ENCODE peak calls at places on chromosomes 4 and X, in eight cellular contexts. F, V, Z, O, L, M, Q and S are unnamed samples.

GRCh38 chrX:633043-633654 is 2.6 kb downstream of the SHOX start:
- DNase-seq in F (no peak), V (peak), Z (no peak), O (no peak), L (no peak), M (no peak), Q (no peak), S (no peak)

GRCh38 chr4:21697583-21697982 is 251.0 kb downstream of the KCNIP4 start:
- DNase-seq in F (peak), V (peak), Z (peak), O (peak), L (peak), M (peak), Q (no peak), S (peak)

GRCh38 chrX:150012647-150013046 is 74.4 kb upstream of the EOLA2 start:
- DNase-seq in F (peak), V (no peak), Z (no peak), O (no peak), L (no peak), M (no peak), Q (no peak), S (peak)

GRCh38 chrX:18194688-18195087 is 26.0 kb downstream of the BEND2 start:
- DNase-seq in F (no peak), V (no peak), Z (no peak), O (no peak), L (no peak), M (no peak), Q (no peak), S (no peak)

GRCh38 chr4:51995647-51996046 is 24.5 kb downstream of the LRRC66 start:
- DNase-seq in F (no peak), V (peak), Z (peak), O (no peak), L (no peak), M (no peak), Q (no peak), S (no peak)

GRCh38 chrX:34654939-34655338 is 2.1 kb downstream of the TMEM47 start:
- DNase-seq in F (peak), V (peak), Z (peak), O (no peak), L (no peak), M (no peak), Q (no peak), S (no peak)

GRCh38 chr4:10384974-10385373 is 72.3 kb downstream of the ZNF518B start:
- DNase-seq in F (no peak), V (no peak), Z (no peak), O (no peak), L (no peak), M (no peak), Q (no peak), S (no peak)

GRCh38 chrX:76109654-76110053 is 63.2 kb upstream of the PBDC1 start:
- DNase-seq in F (no peak), V (no peak), Z (peak), O (no peak), L (no peak), M (no peak), Q (no peak), S (no peak)

GRCh38 chr4:185933078-185933581 is 121.1 kb upstream of the SORBS2 start:
- DNase-seq in F (peak), V (no peak), Z (no peak), O (no peak), L (peak), M (no peak), Q (no peak), S (peak)

GRCh38 chr4:74109894-74110605 is 11.1 kb upstream of the CXCL2 start:
- DNase-seq in F (peak), V (no peak), Z (no peak), O (no peak), L (peak), M (no peak), Q (peak), S (peak)

GRCh38 chr4:55884093-55884850 is 30.8 kb downstream of the EXOC1 start:
- DNase-seq in F (no peak), V (peak), Z (no peak), O (peak), L (no peak), M (no peak), Q (no peak), S (no peak)
- H3K4me2 ChIP-seq in F (no peak), V (peak), Z (no peak), O (no peak), L (no peak), M (no peak), Q (no peak), S (no peak)

GRCh38 chr4:5276475-5277045 is 225.3 kb downstream of the STK32B start:
- DNase-seq in F (no peak), V (no peak), Z (no peak), O (no peak), L (no peak), M (no peak), Q (no peak), S (no peak)
- H3K4me2 ChIP-seq in F (no peak), V (no peak), Z (no peak), O (no peak), L (no peak), M (no peak), Q (no peak), S (no peak)

DNA sequence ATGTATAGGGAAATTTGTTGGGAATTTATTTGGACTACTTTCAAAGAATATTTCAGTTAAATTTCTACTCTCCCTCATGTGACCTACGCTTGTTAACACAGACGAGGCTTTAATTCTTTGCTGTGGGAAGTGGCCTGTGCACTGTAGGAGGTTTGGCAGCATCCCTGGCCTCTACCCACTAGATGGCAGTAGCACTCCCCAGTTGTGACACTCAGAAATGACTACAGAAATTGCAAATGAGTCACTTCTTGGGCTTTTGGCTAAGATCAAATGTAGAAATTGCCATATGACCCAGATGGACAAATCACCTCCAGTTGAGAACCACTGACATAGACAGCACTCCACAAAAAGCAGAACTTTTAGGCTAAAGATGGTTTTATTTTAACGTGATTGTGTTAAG is 22.1 kb downstream of the PIR start:
- DNase-seq in F (peak), V (peak), Z (peak), O (no peak), L (peak), M (peak), Q (no peak), S (peak)
- H3K4me2 ChIP-seq in F (no peak), V (no peak), Z (no peak), O (no peak), L (no peak), M (no peak), Q (no peak), S (no peak)

GRCh38 chr4:173218411-173219125 is 50.0 kb downstream of the GALNT7 start:
- DNase-seq in F (peak), V (no peak), Z (no peak), O (no peak), L (peak), M (no peak), Q (no peak), S (peak)
- H3K4me2 ChIP-seq in F (no peak), V (no peak), Z (peak), O (no peak), L (peak), M (no peak), Q (no peak), S (peak)

DNA sequence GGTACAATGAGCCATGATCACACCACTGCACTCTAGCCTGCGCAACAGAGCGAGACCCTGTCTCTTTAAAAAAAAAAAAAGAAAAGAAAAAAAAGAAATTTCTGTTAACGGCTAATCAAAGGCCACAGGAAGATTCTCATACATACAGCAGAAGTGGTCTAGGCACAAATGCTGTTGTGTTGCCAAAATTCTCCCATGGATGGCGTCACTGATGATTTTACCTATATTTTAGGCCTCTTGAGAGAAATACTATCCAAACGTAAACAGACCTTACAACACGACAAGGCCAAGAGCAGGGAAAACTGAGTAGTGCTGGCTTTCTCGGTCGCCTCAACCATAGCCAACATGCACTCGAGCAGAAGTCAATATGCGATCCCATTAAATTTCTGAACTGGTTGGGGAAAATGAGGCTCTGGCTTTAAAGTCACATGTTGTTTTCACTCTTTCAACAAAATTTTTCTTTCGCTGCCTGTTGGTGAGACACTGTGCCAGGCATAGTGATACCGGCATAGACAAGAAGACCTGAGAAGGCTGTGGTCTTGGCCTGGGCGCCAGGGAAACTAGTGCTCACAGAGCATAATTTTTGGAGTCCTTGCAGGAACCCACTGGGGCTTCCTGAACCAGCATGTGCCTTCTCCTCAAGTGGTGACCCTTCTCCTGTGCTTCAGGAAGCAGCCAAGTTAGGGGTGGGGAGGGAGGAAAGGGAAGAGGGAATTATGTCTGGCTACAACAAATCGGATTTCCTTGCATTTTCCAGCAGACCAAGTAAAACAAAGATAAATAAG is 20.6 kb downstream of the SH3KBP1 start:
- DNase-seq in F (no peak), V (no peak), Z (no peak), O (no peak), L (no peak), M (no peak), Q (no peak), S (no peak)
- H3K4me2 ChIP-seq in F (no peak), V (no peak), Z (no peak), O (no peak), L (no peak), M (no peak), Q (no peak), S (peak)